ENCODE peak calls at places on chromosomes 16 and 17, in six cellular contexts. B, P, A, O, K and Q are unnamed samples.
A peak's percentile ranks its signal among the peaks of the same experiment; 100 is the strongest.

GRCh38 chr16:35102780-35103403 is 1643.5 kb downstream of the TP53TG3F start:
- DNase-seq in B (no peak), P (no peak), A (no peak), O (no peak), K (no peak), Q (no peak)

GRCh38 chr16:66357523-66357928 is 9.0 kb upstream of the CDH5 start:
- DNase-seq in B (peak; percentile 83), P (peak; percentile 65), A (peak; percentile 83), O (peak; percentile 47), K (peak; percentile 75), Q (peak; percentile 52)

GRCh38 chr17:48139948-48140347 is 32.4 kb downstream of the SNX11 start:
- DNase-seq in B (no peak), P (no peak), A (no peak), O (no peak), K (no peak), Q (no peak)

GRCh38 chr17:31156326-31156725 is 61.5 kb downstream of the NF1 start:
- DNase-seq in B (peak; percentile 14), P (no peak), A (no peak), O (peak; percentile 54), K (peak; percentile 90), Q (no peak)

GRCh38 chr16:67404740-67405226 is 11.5 kb upstream of the TPPP3 start:
- DNase-seq in B (no peak), P (no peak), A (peak; percentile 93), O (no peak), K (no peak), Q (no peak)

GRCh38 chr17:43613911-43614310 is 47.8 kb downstream of the MEOX1 start:
- DNase-seq in B (no peak), P (no peak), A (no peak), O (no peak), K (no peak), Q (no peak)

GRCh38 chr17:71412803-71413202 is 708.0 kb upstream of the SOX9 start:
- DNase-seq in B (peak; percentile 95), P (no peak), A (peak; percentile 41), O (peak; percentile 93), K (peak; percentile 99), Q (peak; percentile 89)

GRCh38 chr17:34760931-34761500 is 181.6 kb downstream of the TMEM132E start:
- DNase-seq in B (no peak), P (no peak), A (no peak), O (no peak), K (no peak), Q (no peak)

GRCh38 chr16:11198817-11199216 is 57.2 kb downstream of the SOCS1 start:
- DNase-seq in B (no peak), P (no peak), A (peak; percentile 42), O (no peak), K (no peak), Q (no peak)

GRCh38 chr17:74757931-74758845 is 9.8 kb downstream of the NHERF1 start:
- DNase-seq in B (no peak), P (no peak), A (no peak), O (no peak), K (no peak), Q (no peak)

GRCh38 chr16:51151435-51151950 is 423 bp upstream of the SALL1 start:
- DNase-seq in B (no peak), P (peak; percentile 76), A (peak; percentile 84), O (no peak), K (peak; percentile 92), Q (peak; percentile 64)

GRCh38 chr17:77445030-77445907 is 304.5 kb downstream of the SEC14L1 start:
- DNase-seq in B (no peak), P (no peak), A (no peak), O (no peak), K (peak; percentile 68), Q (peak; percentile 88)

GRCh38 chr17:68707032-68707431 is 105.9 kb upstream of the FAM20A start:
- DNase-seq in B (peak; percentile 13), P (no peak), A (peak; percentile 36), O (peak; percentile 62), K (peak; percentile 56), Q (no peak)

GRCh38 chr17:76781056-76781982 is 43.4 kb downstream of the MFSD11 start:
- DNase-seq in B (no peak), P (no peak), A (no peak), O (no peak), K (no peak), Q (no peak)

GRCh38 chr16:86171329-86171728 is 272.4 kb downstream of the IRF8 start:
- DNase-seq in B (peak; percentile 7), P (no peak), A (peak; percentile 51), O (no peak), K (peak; percentile 97), Q (peak; percentile 31)

GRCh38 chr17:69870091-69870530 is 204.9 kb upstream of the KCNJ16 start:
- DNase-seq in B (peak; percentile 42), P (no peak), A (no peak), O (no peak), K (peak; percentile 94), Q (no peak)

GRCh38 chr16:64225036-64225435 is 896.8 kb downstream of the CDH11 start:
- DNase-seq in B (no peak), P (no peak), A (no peak), O (no peak), K (no peak), Q (no peak)

GRCh38 chr16:25143898-25144297 is 32.4 kb downstream of the LCMT1 start:
- DNase-seq in B (no peak), P (no peak), A (no peak), O (no peak), K (no peak), Q (no peak)

GRCh38 chr17:21389352-21389751 is 13.2 kb downstream of the KCNJ12 start:
- DNase-seq in B (no peak), P (no peak), A (no peak), O (no peak), K (no peak), Q (no peak)

GRCh38 chr16:13112639-13113038 is 211.2 kb downstream of the SHISA9 start:
- DNase-seq in B (no peak), P (no peak), A (no peak), O (no peak), K (no peak), Q (no peak)

GRCh38 chr17:35892091-35892637 is 12.0 kb upstream of the CCL5 start:
- DNase-seq in B (peak; percentile 61), P (no peak), A (no peak), O (no peak), K (peak; percentile 22), Q (no peak)

GRCh38 chr17:79814966-79815835 is 18.3 kb upstream of the CBX8 start:
- DNase-seq in B (no peak), P (no peak), A (peak; percentile 74), O (no peak), K (no peak), Q (no peak)

GRCh38 chr16:19898924-19899604 is 14.4 kb upstream of the GPRC5B start:
- DNase-seq in B (peak; percentile 63), P (peak; percentile 75), A (peak; percentile 73), O (no peak), K (peak; percentile 22), Q (no peak)

GRCh38 chr16:72848045-72848410 is 199.9 kb downstream of the ZFHX3 start:
- DNase-seq in B (no peak), P (no peak), A (no peak), O (no peak), K (no peak), Q (no peak)

GRCh38 chr17:72223816-72224215 is 103.0 kb downstream of the SOX9 start:
- DNase-seq in B (no peak), P (no peak), A (no peak), O (no peak), K (no peak), Q (no peak)

GRCh38 chr17:17118399-17118798 is 76.1 kb downstream of the MPRIP start:
- DNase-seq in B (no peak), P (no peak), A (peak; percentile 28), O (no peak), K (no peak), Q (no peak)

GRCh38 chr16:30457256-30457655 is 11.6 kb upstream of the SEPHS2 start:
- DNase-seq in B (no peak), P (no peak), A (no peak), O (no peak), K (no peak), Q (no peak)

GRCh38 chr16:72620853-72621252 is 427.1 kb downstream of the ZFHX3 start:
- DNase-seq in B (no peak), P (no peak), A (no peak), O (no peak), K (no peak), Q (no peak)

GRCh38 chr17:27811961-27812360 is 11.6 kb upstream of the NOS2 start:
- DNase-seq in B (no peak), P (no peak), A (no peak), O (no peak), K (no peak), Q (no peak)

GRCh38 chr17:10797848-10798328 is 6.0 kb downstream of the TMEM238L start:
- DNase-seq in B (no peak), P (no peak), A (peak; percentile 67), O (no peak), K (no peak), Q (no peak)

GRCh38 chr16:66199189-66199588 is 167.3 kb upstream of the CDH5 start:
- DNase-seq in B (no peak), P (no peak), A (no peak), O (no peak), K (no peak), Q (peak; percentile 16)

DNA sequence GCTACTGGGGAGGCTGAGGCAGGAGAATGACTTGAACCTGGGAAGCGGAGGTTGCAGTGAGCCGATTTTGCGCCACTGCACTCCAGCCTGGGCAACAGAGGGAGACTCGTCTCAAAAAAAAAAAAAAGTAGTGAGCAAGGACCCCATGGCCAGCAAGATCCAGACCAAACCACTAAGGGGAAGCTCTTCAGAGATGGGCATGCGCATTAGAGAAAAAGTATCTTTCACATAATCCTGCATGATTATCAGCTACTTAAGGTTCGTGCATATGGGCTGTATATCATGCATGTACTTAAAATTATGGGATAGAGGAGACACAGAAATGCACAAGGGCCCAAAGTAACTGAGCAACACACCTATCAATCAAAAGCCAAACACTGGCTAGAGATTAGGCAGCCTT is 10.7 kb upstream of the CCL22 start:
- DNase-seq in B (no peak), P (no peak), A (no peak), O (no peak), K (no peak), Q (no peak)
- TF ChIP-seq CTCF in B (no peak), P (no peak), A (no peak), O (no peak), K (no peak), Q (no peak)

DNA sequence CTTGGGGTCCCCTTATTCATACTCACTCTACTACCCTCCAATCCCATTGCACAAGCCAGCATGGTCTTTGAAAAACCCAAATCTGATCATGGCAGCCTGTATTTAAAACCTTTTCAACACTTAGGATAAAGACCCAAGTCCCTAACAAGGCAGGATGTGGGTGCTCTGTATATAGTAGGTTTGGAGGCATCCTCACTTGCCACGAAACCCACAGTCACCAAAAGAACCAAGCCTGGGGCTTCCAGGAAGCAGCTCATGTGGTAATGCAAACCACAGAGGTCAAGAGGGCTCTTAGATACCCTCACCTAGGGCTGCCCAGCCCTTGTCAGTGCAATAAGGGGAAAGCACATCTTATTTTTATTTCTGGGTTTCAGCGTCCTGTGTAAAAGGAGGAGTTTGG is 218.6 kb upstream of the ASIC2 start:
- DNase-seq in B (no peak), P (no peak), A (no peak), O (no peak), K (no peak), Q (no peak)
- TF ChIP-seq CTCF in B (no peak), P (no peak), A (no peak), O (no peak), K (no peak), Q (no peak)

GRCh38 chr16:17334096-17334495 is 136.7 kb downstream of the XYLT1 start:
- DNase-seq in B (no peak), P (no peak), A (no peak), O (peak; percentile 51), K (peak; percentile 88), Q (peak; percentile 69)
- TF ChIP-seq CTCF in B (no peak), P (no peak), A (no peak), O (no peak), K (no peak), Q (no peak)

GRCh38 chr16:22693670-22694340 is 120.2 kb upstream of the HS3ST2 start:
- DNase-seq in B (no peak), P (no peak), A (no peak), O (no peak), K (no peak), Q (no peak)
- TF ChIP-seq CTCF in B (no peak), P (no peak), A (no peak), O (no peak), K (no peak), Q (no peak)